ENCODE peak calls at places on chromosomes 12 and 14, in ten cellular contexts. T is heart left ventricle, A is activated B cell treated with CpG ODN at 0.5 μM for 24 hours, Y is mammary epithelial cell, P is IMR-90, R is lung, J is BJ, K is HFF-Myc, I is esophagus squamous epithelium, U is dorsolateral prefrontal cortex. G is an unnamed sample.

GRCh38 chr14:55440385-55440784 is at the start of gene TBPL2:
- DNase-seq in T (no peak), A (no peak), Y (no peak), P (no peak), R (no peak), J (no peak), K (no peak), I (no peak), U (no peak), G (no peak)

GRCh38 chr12:119082496-119082895 is 96.2 kb upstream of the HSPB8 start:
- DNase-seq in T (peak), A (no peak), Y (no peak), P (no peak), R (no peak), J (no peak), K (no peak), I (no peak), U (peak), G (no peak)

GRCh38 chr12:79686171-79686570 is 4.6 kb downstream of the PAWR start:
- DNase-seq in T (no peak), A (no peak), Y (peak), P (no peak), R (no peak), J (no peak), K (no peak), I (no peak), U (no peak), G (no peak)

GRCh38 chr14:96698846-96699543 is 98.2 kb upstream of the VRK1 start:
- DNase-seq in T (no peak), A (no peak), Y (no peak), P (no peak), R (no peak), J (no peak), K (no peak), I (no peak), U (no peak), G (no peak)

GRCh38 chr14:24309538-24310386 is at the start of gene LTB4R2:
- DNase-seq in T (no peak), A (no peak), Y (peak), P (no peak), R (no peak), J (no peak), K (no peak), I (no peak), U (no peak), G (no peak)

GRCh38 chr14:36662543-36663403 is 1.1 kb downstream of the PAX9 start:
- DNase-seq in T (no peak), A (no peak), Y (no peak), P (no peak), R (no peak), J (no peak), K (no peak), I (no peak), U (no peak), G (no peak)

GRCh38 chr14:69055125-69055524 is 76.0 kb upstream of the ACTN1 start:
- DNase-seq in T (no peak), A (no peak), Y (no peak), P (peak), R (no peak), J (no peak), K (no peak), I (no peak), U (no peak), G (no peak)

GRCh38 chr14:88392609-88393008 is 7.2 kb downstream of the SPATA7 start:
- DNase-seq in T (no peak), A (no peak), Y (no peak), P (peak), R (no peak), J (no peak), K (no peak), I (no peak), U (no peak), G (no peak)

GRCh38 chr14:90759370-90760054 is 56.7 kb downstream of the TTC7B start:
- DNase-seq in T (no peak), A (no peak), Y (no peak), P (no peak), R (no peak), J (no peak), K (no peak), I (no peak), U (no peak), G (no peak)

GRCh38 chr14:80679273-80679672 is 262.3 kb downstream of the CEP128 start:
- DNase-seq in T (no peak), A (no peak), Y (no peak), P (no peak), R (no peak), J (no peak), K (no peak), I (no peak), U (no peak), G (no peak)

GRCh38 chr12:80033457-80033856 is 65.9 kb upstream of the OTOGL start:
- DNase-seq in T (no peak), A (no peak), Y (peak), P (peak), R (no peak), J (peak), K (no peak), I (no peak), U (no peak), G (no peak)

GRCh38 chr12:32070370-32070769 is 36.3 kb upstream of the BICD1 start:
- DNase-seq in T (no peak), A (no peak), Y (no peak), P (no peak), R (no peak), J (no peak), K (no peak), I (no peak), U (no peak), G (no peak)

GRCh38 chr14:104268725-104269436 is 130.5 kb downstream of the KIF26A start:
- DNase-seq in T (no peak), A (no peak), Y (no peak), P (no peak), R (no peak), J (no peak), K (no peak), I (no peak), U (peak), G (no peak)

GRCh38 chr14:32478027-32478426 is 148.9 kb downstream of the AKAP6 start:
- DNase-seq in T (no peak), A (no peak), Y (peak), P (no peak), R (no peak), J (peak), K (peak), I (no peak), U (no peak), G (no peak)

GRCh38 chr12:31479516-31480210 is 111.3 kb downstream of the DENND5B start:
- DNase-seq in T (no peak), A (no peak), Y (no peak), P (no peak), R (no peak), J (no peak), K (no peak), I (no peak), U (no peak), G (no peak)

GRCh38 chr14:55832122-55832911 is 252.3 kb downstream of the KTN1 start:
- DNase-seq in T (no peak), A (no peak), Y (peak), P (peak), R (no peak), J (no peak), K (no peak), I (no peak), U (no peak), G (peak)

GRCh38 chr12:52727037-52727436 is 23.7 kb upstream of the KRT77 start:
- DNase-seq in T (no peak), A (no peak), Y (no peak), P (no peak), R (no peak), J (no peak), K (no peak), I (no peak), U (no peak), G (no peak)

GRCh38 chr12:9615420-9616135 is 7.9 kb upstream of the KLRB1 start:
- DNase-seq in T (no peak), A (no peak), Y (no peak), P (no peak), R (no peak), J (no peak), K (no peak), I (no peak), U (no peak), G (no peak)

GRCh38 chr12:101697930-101698781 is 716 bp downstream of the CHPT1 start:
- DNase-seq in T (peak), A (no peak), Y (peak), P (peak), R (peak), J (no peak), K (no peak), I (no peak), U (peak), G (peak)

GRCh38 chr14:20836668-20837338 is 34.2 kb upstream of the RNASE1 start:
- DNase-seq in T (no peak), A (no peak), Y (peak), P (peak), R (no peak), J (no peak), K (no peak), I (no peak), U (no peak), G (no peak)

GRCh38 chr14:91511014-91511466 is 930 bp upstream of the PPP4R3A start:
- DNase-seq in T (no peak), A (no peak), Y (no peak), P (peak), R (no peak), J (no peak), K (no peak), I (no peak), U (no peak), G (no peak)

GRCh38 chr12:56154246-56154771 is 1.9 kb downstream of the MYL6B start:
- DNase-seq in T (no peak), A (no peak), Y (no peak), P (no peak), R (no peak), J (no peak), K (no peak), I (no peak), U (no peak), G (no peak)

GRCh38 chr12:50689437-50689836 is 74.5 kb upstream of the ATF1 start:
- DNase-seq in T (no peak), A (no peak), Y (no peak), P (no peak), R (no peak), J (no peak), K (no peak), I (no peak), U (no peak), G (no peak)

GRCh38 chr14:101230161-101230850 is 326.8 kb upstream of the RTL1 start:
- DNase-seq in T (peak), A (no peak), Y (no peak), P (no peak), R (no peak), J (no peak), K (no peak), I (no peak), U (no peak), G (no peak)

GRCh38 chr12:70667253-70667652 is 30.0 kb upstream of the PTPRB start:
- DNase-seq in T (no peak), A (no peak), Y (no peak), P (no peak), R (no peak), J (no peak), K (no peak), I (no peak), U (no peak), G (no peak)

GRCh38 chr12:82184844-82185243 is 173.3 kb downstream of the CCDC59 start:
- DNase-seq in T (no peak), A (no peak), Y (no peak), P (no peak), R (no peak), J (no peak), K (no peak), I (no peak), U (no peak), G (no peak)

GRCh38 chr12:53074290-53074998 is 4.7 kb downstream of the SPRYD3 start:
- DNase-seq in T (no peak), A (no peak), Y (no peak), P (no peak), R (no peak), J (no peak), K (no peak), I (no peak), U (no peak), G (no peak)

GRCh38 chr12:1760566-1761382 is 59.6 kb upstream of the LRTM2 start:
- DNase-seq in T (no peak), A (no peak), Y (peak), P (peak), R (no peak), J (no peak), K (no peak), I (no peak), U (no peak), G (peak)

GRCh38 chr12:96033549-96034389 is 1.6 kb downstream of the LTA4H start:
- DNase-seq in T (no peak), A (no peak), Y (no peak), P (no peak), R (no peak), J (no peak), K (no peak), I (no peak), U (no peak), G (no peak)

GRCh38 chr12:65606008-65606766 is 218.1 kb upstream of the HMGA2 start:
- DNase-seq in T (no peak), A (no peak), Y (no peak), P (no peak), R (no peak), J (no peak), K (no peak), I (no peak), U (no peak), G (no peak)

GRCh38 chr14:103721334-103722120 is 5.9 kb downstream of the ZFYVE21 start:
- DNase-seq in T (no peak), A (no peak), Y (peak), P (peak), R (no peak), J (no peak), K (no peak), I (no peak), U (no peak), G (no peak)

GRCh38 chr12:68776976-68777610 is 30.9 kb upstream of the MDM2 start:
- DNase-seq in T (no peak), A (no peak), Y (no peak), P (no peak), R (no peak), J (no peak), K (no peak), I (no peak), U (no peak), G (no peak)

GRCh38 chr14:81350344-81351096 is 49.6 kb downstream of the STON2 start:
- DNase-seq in T (no peak), A (no peak), Y (no peak), P (no peak), R (no peak), J (no peak), K (no peak), I (no peak), U (no peak), G (no peak)

GRCh38 chr12:14769837-14770494 is 33.3 kb downstream of the WBP11 start:
- DNase-seq in T (peak), A (peak), Y (peak), P (peak), R (peak), J (no peak), K (no peak), I (peak), U (peak), G (no peak)

GRCh38 chr12:14770495-14771313 is 32.6 kb downstream of the WBP11 start:
- DNase-seq in T (peak), A (peak), Y (peak), P (peak), R (peak), J (peak), K (peak), I (peak), U (peak), G (peak)

GRCh38 chr12:14767617-14768016 is 35.7 kb downstream of the WBP11 start:
- DNase-seq in T (no peak), A (no peak), Y (no peak), P (no peak), R (no peak), J (no peak), K (no peak), I (no peak), U (no peak), G (no peak)

GRCh38 chr12:14768823-14769405 is 34.4 kb downstream of the WBP11 start:
- DNase-seq in T (no peak), A (no peak), Y (peak), P (peak), R (no peak), J (no peak), K (no peak), I (no peak), U (no peak), G (peak)

GRCh38 chr12:14769462-14769836 is 33.8 kb downstream of the WBP11 start:
- DNase-seq in T (peak), A (no peak), Y (no peak), P (peak), R (peak), J (no peak), K (no peak), I (no peak), U (no peak), G (no peak)
- TF ChIP-seq CTCF in T (no peak), A (no peak), Y (no peak), P (no peak), R (no peak), J (no peak), K (no peak), I (no peak), U (no peak), G (no peak)

GRCh38 chr12:115468087-115468510 is 784.1 kb upstream of the TBX3 start:
- DNase-seq in T (no peak), A (no peak), Y (peak), P (peak), R (no peak), J (no peak), K (no peak), I (no peak), U (no peak), G (no peak)
- TF ChIP-seq CTCF in T (peak), A (no peak), Y (no peak), P (no peak), R (no peak), J (peak), K (peak), I (peak), U (no peak), G (peak)

GRCh38 chr12:130266751-130267150 is 70.9 kb upstream of the PIWIL1 start:
- DNase-seq in T (no peak), A (no peak), Y (no peak), P (no peak), R (no peak), J (no peak), K (no peak), I (no peak), U (no peak), G (no peak)
- TF ChIP-seq CTCF in T (no peak), A (no peak), Y (no peak), P (no peak), R (no peak), J (no peak), K (no peak), I (no peak), U (no peak), G (no peak)

GRCh38 chr12:112450725-112451124 is 32.0 kb downstream of the PTPN11 start:
- DNase-seq in T (no peak), A (no peak), Y (no peak), P (no peak), R (no peak), J (no peak), K (no peak), I (no peak), U (no peak), G (no peak)
- TF ChIP-seq CTCF in T (no peak), A (no peak), Y (no peak), P (no peak), R (no peak), J (no peak), K (no peak), I (no peak), U (peak), G (no peak)

DNA sequence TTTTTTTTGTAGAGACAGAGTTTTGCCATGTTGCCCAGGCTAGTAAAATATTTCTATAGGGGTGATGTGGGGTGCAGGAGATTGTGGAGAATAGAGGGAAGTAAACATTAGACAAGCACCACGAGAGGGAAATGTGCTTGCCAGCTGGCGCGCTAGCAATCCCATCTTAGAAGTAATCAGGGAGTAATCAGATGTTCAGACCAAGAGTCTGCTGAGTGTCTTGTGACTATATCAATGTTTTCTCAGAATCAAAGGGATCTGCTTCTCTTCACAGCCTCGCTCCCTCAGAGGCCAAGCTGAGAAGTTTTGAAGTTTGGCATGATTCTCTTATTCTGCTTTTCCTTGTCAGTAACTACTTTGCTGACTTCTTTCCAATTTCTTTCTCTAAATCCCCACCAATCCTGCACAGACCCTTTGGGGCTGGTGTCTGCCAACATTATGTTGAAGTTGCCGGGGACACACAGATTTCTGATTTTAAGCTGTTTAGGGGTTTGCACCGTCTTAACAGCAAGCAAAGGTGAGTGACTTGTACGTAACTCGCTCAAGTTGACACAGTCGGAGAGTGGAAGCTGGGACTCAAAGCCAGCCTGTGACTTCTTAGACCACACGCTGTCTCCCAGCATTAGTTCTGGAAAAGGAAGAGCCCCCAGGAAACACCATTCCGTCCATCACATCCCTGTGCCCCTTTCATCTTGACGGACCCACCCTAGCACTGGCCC is 22.0 kb upstream of the TSPAN9 start:
- DNase-seq in T (no peak), A (no peak), Y (no peak), P (no peak), R (no peak), J (no peak), K (no peak), I (no peak), U (no peak), G (no peak)
- TF ChIP-seq CTCF in T (no peak), A (no peak), Y (no peak), P (no peak), R (no peak), J (no peak), K (no peak), I (no peak), U (no peak), G (no peak)

GRCh38 chr14:51552768-51553426 is 98.8 kb upstream of the FRMD6 start:
- DNase-seq in T (no peak), A (no peak), Y (peak), P (no peak), R (no peak), J (no peak), K (no peak), I (no peak), U (no peak), G (no peak)

GRCh38 chr14:51552275-51552674 is 99.4 kb upstream of the FRMD6 start:
- DNase-seq in T (no peak), A (no peak), Y (no peak), P (no peak), R (no peak), J (no peak), K (no peak), I (no peak), U (no peak), G (no peak)

GRCh38 chr14:51554339-51554920 is 97.3 kb upstream of the FRMD6 start:
- DNase-seq in T (no peak), A (no peak), Y (peak), P (peak), R (no peak), J (peak), K (no peak), I (no peak), U (no peak), G (peak)

DNA sequence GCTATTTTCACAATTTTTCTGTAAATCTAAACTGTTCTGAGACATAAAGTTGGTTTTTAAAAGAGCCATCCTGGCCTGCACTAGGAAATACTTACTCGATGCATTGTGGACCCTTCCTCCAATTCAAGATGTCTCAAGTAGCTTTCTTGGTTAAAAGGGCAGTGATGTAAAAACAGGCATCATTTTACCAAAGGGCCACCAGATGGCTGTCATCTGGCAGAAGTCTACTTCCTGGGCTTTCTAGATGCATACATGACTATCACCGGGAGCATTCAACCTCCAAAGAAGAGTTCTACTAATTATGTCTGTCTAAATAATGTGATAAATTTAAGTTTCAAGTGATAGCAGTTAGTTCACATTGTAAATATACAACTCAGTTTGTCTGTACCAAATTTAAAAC is 96.8 kb upstream of the FRMD6 start:
- DNase-seq in T (no peak), A (no peak), Y (no peak), P (peak), R (no peak), J (no peak), K (no peak), I (no peak), U (no peak), G (no peak)
- TF ChIP-seq CTCF in T (no peak), A (no peak), Y (no peak), P (peak), R (no peak), J (peak), K (no peak), I (no peak), U (no peak), G (peak)

GRCh38 chr12:47636908-47637780 is 68.7 kb downstream of the RPAP3 start:
- DNase-seq in T (no peak), A (no peak), Y (peak), P (no peak), R (peak), J (no peak), K (no peak), I (no peak), U (no peak), G (no peak)
- TF ChIP-seq CTCF in T (peak), A (no peak), Y (peak), P (peak), R (peak), J (peak), K (peak), I (peak), U (no peak), G (peak)